ENCODE peak calls at places on chromosomes 1 and 21, in four cellular contexts. I is stomach, L is ovary, F is A549. B is an unnamed sample.

GRCh38 chr1:160432371-160432786 is 32.0 kb downstream of the VANGL2 start:
- DNase-seq in I (no peak), L (no peak), F (no peak), B (no peak)

GRCh38 chr1:179883739-179884138 is 1.7 kb downstream of the TOR1AIP1 start:
- DNase-seq in I (no peak), L (no peak), F (no peak), B (no peak)

GRCh38 chr1:3069491-3070303 is 694 bp downstream of the PRDM16 start:
- DNase-seq in I (no peak), L (peak; percentile 73), F (peak; percentile 37), B (no peak)

GRCh38 chr1:180131510-180131909 is 23.2 kb upstream of the QSOX1 start:
- DNase-seq in I (no peak), L (no peak), F (no peak), B (no peak)

GRCh38 chr1:99725996-99726395 is 40.4 kb downstream of the FRRS1 start:
- DNase-seq in I (no peak), L (no peak), F (no peak), B (no peak)

GRCh38 chr1:29343908-29344307 is 107.6 kb downstream of the PTPRU start:
- DNase-seq in I (no peak), L (no peak), F (no peak), B (no peak)

GRCh38 chr1:51605961-51606723 is 10.8 kb upstream of the OSBPL9 start:
- DNase-seq in I (no peak), L (no peak), F (no peak), B (no peak)

GRCh38 chr1:30749691-30750583 is 7.6 kb downstream of the LAPTM5 start:
- DNase-seq in I (no peak), L (no peak), F (no peak), B (no peak)

GRCh38 chr1:113146242-113147072 is 73.5 kb downstream of the LRIG2 start:
- DNase-seq in I (no peak), L (no peak), F (no peak), B (no peak)

GRCh38 chr1:167631386-167631941 is 1.4 kb downstream of the RCSD1 start:
- DNase-seq in I (no peak), L (no peak), F (no peak), B (no peak)

GRCh38 chr1:55421317-55421716 is 206.2 kb upstream of the USP24 start:
- DNase-seq in I (no peak), L (no peak), F (no peak), B (no peak)

GRCh38 chr1:25664800-25665199 is 48.2 kb downstream of the MAN1C1 start:
- DNase-seq in I (no peak), L (no peak), F (no peak), B (no peak)

GRCh38 chr1:228334954-228335353 is 71.7 kb downstream of the TRIM11 start:
- DNase-seq in I (peak; percentile 13), L (no peak), F (no peak), B (no peak)

GRCh38 chr1:161098161-161099068 is at the start of gene KLHDC9:
- DNase-seq in I (peak; percentile 85), L (peak; percentile 72), F (peak; percentile 64), B (no peak)

GRCh38 chr1:176670853-176671252 is 207.9 kb downstream of the PAPPA2 start:
- DNase-seq in I (no peak), L (no peak), F (no peak), B (no peak)

GRCh38 chr1:204108312-204109141 is 35.6 kb downstream of the SOX13 start:
- DNase-seq in I (no peak), L (no peak), F (no peak), B (no peak)

GRCh38 chr1:234980224-234980656 is 148.4 kb downstream of the TOMM20 start:
- DNase-seq in I (no peak), L (no peak), F (no peak), B (no peak)

GRCh38 chr1:169163059-169163458 is 56.6 kb downstream of the ATP1B1 start:
- DNase-seq in I (no peak), L (no peak), F (no peak), B (no peak)

GRCh38 chr1:112513112-112513870 is 4.5 kb downstream of the WNT2B start:
- DNase-seq in I (peak; percentile 32), L (peak; percentile 38), F (no peak), B (no peak)

GRCh38 chr1:65232402-65233122 is 76.8 kb upstream of the DNAJC6 start:
- DNase-seq in I (no peak), L (no peak), F (no peak), B (no peak)

GRCh38 chr1:56461158-56462127 is 117.9 kb downstream of the PLPP3 start:
- DNase-seq in I (no peak), L (no peak), F (no peak), B (no peak)

GRCh38 chr1:54329337-54329954 is 76.7 kb downstream of the SSBP3 start:
- DNase-seq in I (no peak), L (no peak), F (no peak), B (no peak)

GRCh38 chr21:39120876-39121599 is 62.2 kb downstream of the PSMG1 start:
- DNase-seq in I (no peak), L (no peak), F (no peak), B (no peak)

GRCh38 chr1:27934818-27935549 is at the start of gene SMPDL3B:
- DNase-seq in I (peak; percentile 76), L (no peak), F (peak; percentile 60), B (no peak)

GRCh38 chr1:31541201-31541600 is 35.1 kb upstream of the TINAGL1 start:
- DNase-seq in I (no peak), L (no peak), F (no peak), B (no peak)

GRCh38 chr1:108610073-108610472 is 50.2 kb downstream of the EEIG2 start:
- DNase-seq in I (no peak), L (no peak), F (no peak), B (no peak)

GRCh38 chr1:66542811-66543767 is 9.1 kb downstream of the SGIP1 start:
- DNase-seq in I (peak; percentile 85), L (no peak), F (no peak), B (no peak)

GRCh38 chr1:66013371-66013770 is 220.7 kb downstream of the PDE4B start:
- DNase-seq in I (no peak), L (no peak), F (no peak), B (no peak)

GRCh38 chr1:7704214-7705047 is 66.7 kb upstream of the VAMP3 start:
- DNase-seq in I (peak; percentile 97), L (peak; percentile 79), F (peak; percentile 85), B (peak; percentile 97)

DNA sequence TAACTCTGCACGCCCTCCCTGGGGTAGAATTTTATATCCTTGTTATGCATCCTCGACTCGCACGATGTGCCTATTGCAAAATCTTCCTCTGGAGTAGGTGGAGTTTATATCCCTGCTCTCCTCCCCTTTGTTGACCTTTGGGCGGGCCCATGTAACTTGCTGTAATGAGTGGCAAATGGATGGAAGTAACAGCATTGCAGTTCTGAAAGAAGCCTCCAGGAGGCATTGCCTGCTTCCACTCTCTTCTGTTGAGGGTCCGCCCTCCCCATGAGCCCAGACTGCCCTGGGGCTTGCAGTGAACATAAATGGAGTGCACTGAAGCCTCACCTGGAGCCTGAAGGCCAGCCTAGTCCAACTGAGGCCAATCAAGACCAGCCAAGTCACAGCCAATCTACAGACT is 62.2 kb upstream of the GRIK3 start:
- DNase-seq in I (no peak), L (no peak), F (peak; percentile 4), B (no peak)
- TF ChIP-seq CTCF in I (no peak), L (no peak), F (no peak), B (no peak)

GRCh38 chr1:13617108-13617507 is 33.5 kb downstream of the PDPN start:
- DNase-seq in I (no peak), L (peak; percentile 45), F (no peak), B (no peak)
- TF ChIP-seq EP300 in I (no peak), L (no peak), F (no peak), B (no peak)

GRCh38 chr1:110879758-110880606 is 7.0 kb downstream of the CD53 start:
- DNase-seq in I (no peak), L (no peak), F (no peak), B (no peak)
- H3K4me3 ChIP-seq in I (no peak overlapping the region), L (no peak overlapping the region), F (no peak overlapping the region), B (no peak overlapping the region)

DNA sequence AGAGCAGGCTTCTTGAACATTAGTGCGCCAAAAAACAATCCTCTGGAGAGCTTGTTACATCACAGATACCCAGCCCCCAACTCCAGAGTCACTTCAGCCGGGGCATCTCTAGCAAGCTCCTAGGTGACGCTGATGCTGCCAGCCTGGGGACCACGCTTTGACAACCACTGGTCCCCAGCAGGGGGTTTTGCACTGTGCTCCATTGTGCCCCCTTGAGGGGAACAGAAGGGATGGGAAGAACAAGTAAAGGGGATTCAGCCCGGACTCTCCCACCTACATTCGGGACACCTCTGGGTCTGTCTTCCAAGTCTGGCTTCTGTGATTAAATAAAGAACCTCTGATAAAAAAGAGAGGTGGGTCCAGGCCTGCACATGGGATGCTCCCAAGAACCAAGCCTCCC is 60.4 kb downstream of the ATP5PO start:
- DNase-seq in I (no peak), L (no peak), F (no peak), B (no peak)
- TF ChIP-seq CTCF in I (no peak), L (no peak), F (no peak), B (no peak)

DNA sequence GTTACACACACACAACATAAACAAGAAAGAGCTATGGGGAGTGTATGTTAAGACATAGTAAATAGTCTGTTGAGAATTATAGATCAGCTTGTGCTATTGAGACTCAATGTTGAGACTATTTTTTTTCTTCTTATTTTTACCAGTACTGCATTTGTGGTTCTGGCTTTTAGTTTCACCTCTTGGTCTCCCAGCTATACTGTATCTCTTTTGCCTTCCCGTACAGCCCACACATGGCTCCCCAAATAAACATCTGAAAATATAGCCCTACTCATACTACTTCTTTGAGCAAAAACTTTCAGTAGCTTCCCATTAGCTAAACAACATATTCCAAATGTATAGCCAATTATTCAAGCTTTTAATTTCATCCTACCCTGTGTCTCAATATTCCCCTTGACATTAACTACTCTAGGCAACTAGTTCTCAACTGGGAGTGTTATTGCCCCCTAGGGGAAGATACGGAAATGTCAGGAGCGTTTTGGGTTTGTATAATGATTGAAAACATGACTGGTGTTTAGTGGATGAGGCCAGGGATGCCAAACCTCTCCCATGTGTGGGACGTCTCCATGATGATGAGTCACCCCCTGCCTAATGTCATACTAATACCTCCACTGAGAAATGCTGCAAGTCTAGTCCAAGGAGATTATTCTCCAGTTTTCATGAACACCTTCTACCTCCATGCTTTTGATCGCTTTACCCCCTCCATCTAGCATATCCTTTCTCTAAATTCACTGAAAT is 6.8 kb downstream of the RPE65 start:
- DNase-seq in I (peak; percentile 27), L (no peak), F (peak; percentile 31), B (no peak)
- TF ChIP-seq EP300 in I (no peak), L (no peak), F (no peak), B (no peak)

GRCh38 chr1:200640373-200641174 is 20.0 kb upstream of the KIF14 start:
- DNase-seq in I (no peak), L (no peak), F (no peak), B (no peak)

GRCh38 chr1:200642481-200642880 is 21.9 kb upstream of the KIF14 start:
- DNase-seq in I (no peak), L (no peak), F (no peak), B (no peak)

GRCh38 chr1:200644021-200644420 is 23.5 kb upstream of the KIF14 start:
- DNase-seq in I (no peak), L (no peak), F (no peak), B (no peak)

GRCh38 chr1:200638073-200638472 is 17.5 kb upstream of the KIF14 start:
- DNase-seq in I (no peak), L (no peak), F (no peak), B (no peak)

DNA sequence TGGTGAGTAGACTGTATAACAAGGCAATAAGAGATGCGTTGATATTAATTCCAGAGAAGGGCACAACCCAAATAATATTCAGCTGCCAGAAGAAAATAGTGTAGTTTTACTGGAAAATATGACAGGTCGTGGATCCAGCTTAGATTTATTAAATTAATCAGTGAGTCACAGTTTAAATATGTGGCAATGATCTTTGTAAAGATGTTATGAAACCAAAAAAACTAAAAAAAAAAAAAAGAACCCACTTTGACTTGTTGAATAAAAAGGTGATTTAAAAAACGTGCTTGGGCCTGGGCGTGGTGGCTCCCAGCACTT is 20.6 kb upstream of the KIF14 start:
- DNase-seq in I (no peak), L (no peak), F (no peak), B (no peak)
- H3K4me3 ChIP-seq in I (no peak overlapping the region), L (no peak overlapping the region), F (no peak overlapping the region), B (no peak overlapping the region)